ENCODE peak calls at places on chromosomes 5 and 9, in ten cellular contexts. One of them, this sample, is unnamed.
A peak's percentile ranks its signal among the peaks of the same experiment; 100 is the strongest.

GRCh38 chr9:122403381-122404002 is 32.7 kb downstream of the PTGS1 start:
- DNase-seq in neural crest cell: no peak
- DNase-seq in mesenteric fat pad: no peak
- DNase-seq in ELR: peak; percentile 51
- DNase-seq in A172: no peak
- DNase-seq in SW480: no peak
- DNase-seq in EH: peak; percentile 90
- DNase-seq in NCI-H345: no peak
- DNase-seq in neural progenitor cell: no peak
- DNase-seq in sciatic nerve: no peak
- DNase-seq in this sample: no peak

GRCh38 chr5:882253-883185 is 10.1 kb downstream of the BRD9 start:
- DNase-seq in SW480: no peak
- DNase-seq in neural progenitor cell: no peak
- DNase-seq in ELR: no peak
- DNase-seq in sciatic nerve: no peak
- DNase-seq in EH: no peak
- DNase-seq in mesenteric fat pad: no peak
- DNase-seq in neural crest cell: no peak
- DNase-seq in NCI-H345: no peak
- DNase-seq in A172: no peak
- DNase-seq in this sample: no peak

GRCh38 chr5:2752875-2753435 is 1.5 kb upstream of the IRX2 start:
- DNase-seq in SW480: no peak
- DNase-seq in neural progenitor cell: peak; percentile 64
- DNase-seq in A172: no peak
- DNase-seq in mesenteric fat pad: no peak
- DNase-seq in NCI-H345: peak; percentile 41
- DNase-seq in sciatic nerve: no peak
- DNase-seq in ELR: no peak
- DNase-seq in EH: no peak
- DNase-seq in neural crest cell: no peak
- DNase-seq in this sample: no peak

GRCh38 chr5:139481580-139482049 is 943 bp downstream of the STING1 start:
- DNase-seq in NCI-H345: no peak
- DNase-seq in neural progenitor cell: no peak
- DNase-seq in ELR: peak; percentile 59
- DNase-seq in A172: peak; percentile 65
- DNase-seq in EH: peak; percentile 60
- DNase-seq in sciatic nerve: no peak
- DNase-seq in SW480: peak; percentile 34
- DNase-seq in mesenteric fat pad: no peak
- DNase-seq in neural crest cell: no peak
- DNase-seq in this sample: no peak

GRCh38 chr5:120388016-120388781 is 75.9 kb upstream of the PRR16 start:
- DNase-seq in ELR: peak; percentile 95
- DNase-seq in SW480: peak; percentile 23
- DNase-seq in neural crest cell: no peak
- DNase-seq in A172: peak; percentile 92
- DNase-seq in EH: peak; percentile 96
- DNase-seq in NCI-H345: no peak
- DNase-seq in sciatic nerve: no peak
- DNase-seq in mesenteric fat pad: no peak
- DNase-seq in neural progenitor cell: no peak
- DNase-seq in this sample: no peak

GRCh38 chr9:36903541-36904435 is 130.3 kb downstream of the PAX5 start:
- DNase-seq in mesenteric fat pad: peak; percentile 67
- DNase-seq in SW480: peak; percentile 80
- DNase-seq in ELR: peak; percentile 85
- DNase-seq in neural progenitor cell: no peak
- DNase-seq in A172: peak; percentile 84
- DNase-seq in NCI-H345: no peak
- DNase-seq in EH: peak; percentile 62
- DNase-seq in neural crest cell: no peak
- DNase-seq in sciatic nerve: no peak
- DNase-seq in this sample: no peak

GRCh38 chr9:109421034-109421700 is 76.9 kb downstream of the PTPN3 start:
- DNase-seq in A172: no peak
- DNase-seq in neural progenitor cell: no peak
- DNase-seq in NCI-H345: no peak
- DNase-seq in ELR: no peak
- DNase-seq in SW480: no peak
- DNase-seq in neural crest cell: no peak
- DNase-seq in mesenteric fat pad: no peak
- DNase-seq in EH: no peak
- DNase-seq in sciatic nerve: no peak
- DNase-seq in this sample: no peak

GRCh38 chr9:1639166-1639565 is 376.0 kb upstream of the SMARCA2 start:
- DNase-seq in A172: no peak
- DNase-seq in neural progenitor cell: no peak
- DNase-seq in sciatic nerve: no peak
- DNase-seq in mesenteric fat pad: no peak
- DNase-seq in EH: no peak
- DNase-seq in ELR: no peak
- DNase-seq in neural crest cell: no peak
- DNase-seq in NCI-H345: no peak
- DNase-seq in SW480: no peak
- DNase-seq in this sample: no peak

GRCh38 chr9:135989157-135989556 is 28.0 kb upstream of the UBAC1 start:
- DNase-seq in SW480: no peak
- DNase-seq in neural crest cell: no peak
- DNase-seq in sciatic nerve: no peak
- DNase-seq in mesenteric fat pad: no peak
- DNase-seq in NCI-H345: no peak
- DNase-seq in EH: no peak
- DNase-seq in ELR: no peak
- DNase-seq in A172: no peak
- DNase-seq in neural progenitor cell: no peak
- DNase-seq in this sample: no peak

GRCh38 chr5:151063136-151063544 is 17.7 kb downstream of the TNIP1 start:
- DNase-seq in neural progenitor cell: no peak
- DNase-seq in sciatic nerve: no peak
- DNase-seq in neural crest cell: no peak
- DNase-seq in NCI-H345: no peak
- DNase-seq in mesenteric fat pad: no peak
- DNase-seq in EH: peak; percentile 93
- DNase-seq in SW480: no peak
- DNase-seq in ELR: peak; percentile 89
- DNase-seq in A172: peak; percentile 92
- DNase-seq in this sample: peak; percentile 76

GRCh38 chr5:143757116-143757515 is 54.8 kb upstream of the HMHB1 start:
- DNase-seq in SW480: no peak
- DNase-seq in EH: no peak
- DNase-seq in ELR: no peak
- DNase-seq in neural crest cell: no peak
- DNase-seq in A172: no peak
- DNase-seq in sciatic nerve: no peak
- DNase-seq in neural progenitor cell: no peak
- DNase-seq in NCI-H345: no peak
- DNase-seq in mesenteric fat pad: no peak
- DNase-seq in this sample: no peak

GRCh38 chr9:4192450-4192849 is 107.4 kb downstream of the GLIS3 start:
- DNase-seq in SW480: no peak
- DNase-seq in neural progenitor cell: no peak
- DNase-seq in EH: no peak
- DNase-seq in sciatic nerve: no peak
- DNase-seq in mesenteric fat pad: no peak
- DNase-seq in ELR: no peak
- DNase-seq in A172: no peak
- DNase-seq in NCI-H345: no peak
- DNase-seq in neural crest cell: no peak
- DNase-seq in this sample: no peak

GRCh38 chr5:21419383-21419782 is 1431.4 kb upstream of the CDH18 start:
- DNase-seq in sciatic nerve: no peak
- DNase-seq in NCI-H345: no peak
- DNase-seq in ELR: peak; percentile 24
- DNase-seq in EH: no peak
- DNase-seq in neural crest cell: no peak
- DNase-seq in mesenteric fat pad: no peak
- DNase-seq in A172: no peak
- DNase-seq in SW480: no peak
- DNase-seq in neural progenitor cell: no peak
- DNase-seq in this sample: no peak

GRCh38 chr5:150155258-150156032 is at the start of gene PDGFRB:
- DNase-seq in EH: peak; percentile 96
- DNase-seq in A172: peak; percentile 77
- DNase-seq in ELR: peak; percentile 76
- DNase-seq in sciatic nerve: peak; percentile 95
- DNase-seq in neural progenitor cell: peak; percentile 82
- DNase-seq in SW480: no peak
- DNase-seq in mesenteric fat pad: peak; percentile 93
- DNase-seq in neural crest cell: peak; percentile 58
- DNase-seq in NCI-H345: no peak
- DNase-seq in this sample: no peak

GRCh38 chr9:84278131-84278530 is 62.4 kb downstream of the SLC28A3 start:
- DNase-seq in mesenteric fat pad: no peak
- DNase-seq in SW480: peak; percentile 6
- DNase-seq in neural crest cell: no peak
- DNase-seq in EH: peak; percentile 27
- DNase-seq in A172: peak; percentile 27
- DNase-seq in neural progenitor cell: no peak
- DNase-seq in sciatic nerve: no peak
- DNase-seq in ELR: peak; percentile 37
- DNase-seq in NCI-H345: no peak
- DNase-seq in this sample: no peak

GRCh38 chr5:141031006-141031405 is 20.2 kb upstream of the PCDHB1 start:
- DNase-seq in neural progenitor cell: no peak
- DNase-seq in EH: no peak
- DNase-seq in A172: no peak
- DNase-seq in sciatic nerve: no peak
- DNase-seq in SW480: no peak
- DNase-seq in ELR: no peak
- DNase-seq in mesenteric fat pad: no peak
- DNase-seq in NCI-H345: no peak
- DNase-seq in neural crest cell: no peak
- DNase-seq in this sample: no peak

GRCh38 chr5:55816342-55816741 is 34.8 kb upstream of the IL31RA start:
- DNase-seq in neural progenitor cell: no peak
- DNase-seq in NCI-H345: no peak
- DNase-seq in ELR: peak; percentile 87
- DNase-seq in neural crest cell: no peak
- DNase-seq in EH: peak; percentile 84
- DNase-seq in SW480: peak; percentile 8
- DNase-seq in mesenteric fat pad: no peak
- DNase-seq in sciatic nerve: no peak
- DNase-seq in A172: peak; percentile 79
- DNase-seq in this sample: peak; percentile 17

GRCh38 chr9:77800924-77801551 is 152.9 kb upstream of the GNA14 start:
- DNase-seq in sciatic nerve: no peak
- DNase-seq in EH: no peak
- DNase-seq in neural crest cell: no peak
- DNase-seq in A172: no peak
- DNase-seq in mesenteric fat pad: no peak
- DNase-seq in neural progenitor cell: no peak
- DNase-seq in NCI-H345: no peak
- DNase-seq in ELR: no peak
- DNase-seq in SW480: no peak
- DNase-seq in this sample: no peak

GRCh38 chr5:14204785-14205321 is 61.7 kb downstream of the TRIO start:
- DNase-seq in mesenteric fat pad: no peak
- DNase-seq in A172: peak; percentile 75
- DNase-seq in ELR: peak; percentile 87
- DNase-seq in SW480: peak; percentile 50
- DNase-seq in NCI-H345: no peak
- DNase-seq in sciatic nerve: no peak
- DNase-seq in EH: peak; percentile 84
- DNase-seq in neural crest cell: no peak
- DNase-seq in neural progenitor cell: no peak
- DNase-seq in this sample: peak; percentile 49

GRCh38 chr9:113231701-113232100 is 10.4 kb downstream of the SLC31A1 start:
- DNase-seq in neural crest cell: no peak
- DNase-seq in NCI-H345: no peak
- DNase-seq in neural progenitor cell: no peak
- DNase-seq in mesenteric fat pad: no peak
- DNase-seq in EH: no peak
- DNase-seq in A172: no peak
- DNase-seq in sciatic nerve: no peak
- DNase-seq in ELR: no peak
- DNase-seq in SW480: no peak
- DNase-seq in this sample: no peak

GRCh38 chr5:125685771-125686170 is 737.4 kb upstream of the GRAMD2B start:
- DNase-seq in mesenteric fat pad: no peak
- DNase-seq in neural crest cell: no peak
- DNase-seq in ELR: no peak
- DNase-seq in sciatic nerve: no peak
- DNase-seq in EH: no peak
- DNase-seq in neural progenitor cell: no peak
- DNase-seq in NCI-H345: no peak
- DNase-seq in A172: no peak
- DNase-seq in SW480: no peak
- DNase-seq in this sample: no peak

GRCh38 chr5:116135344-116135743 is 50.5 kb downstream of the COMMD10 start:
- DNase-seq in ELR: no peak
- DNase-seq in A172: no peak
- DNase-seq in neural crest cell: no peak
- DNase-seq in mesenteric fat pad: no peak
- DNase-seq in NCI-H345: no peak
- DNase-seq in neural progenitor cell: no peak
- DNase-seq in EH: no peak
- DNase-seq in sciatic nerve: no peak
- DNase-seq in SW480: peak; percentile 26
- DNase-seq in this sample: no peak